ENCODE peak calls at places on chromosomes 3 and 15, in nine cellular contexts. L is retinal pigment epithelial cell; E is WTC11; P is activated naive CD8-positive, alpha-beta T cell treated with anti-CD3 and anti-CD28 coated beads, Interleukin-2, amount 50 U/mL, for 24 hours; K is activated naive CD4-positive, alpha-beta T cell treated with anti-CD3 and anti-CD28 coated beads, Interleukin-2, amount 50 U/mL, for 72 hours; X is Right ventricle myocardium superior; W is activated CD8-positive, alpha-beta memory T cell treated with anti-CD3 and anti-CD28 coated beads for 48 hours; A is HCEC 1CT; Y is kidney epithelial cell. J is an unnamed sample.
A peak's percentile ranks its signal among the peaks of the same experiment; 100 is the strongest.

GRCh38 chr15:70974004-70974832 is 81.6 kb downstream of the LRRC49 start:
- DNase-seq in L (peak; percentile 16), E (no peak), P (no peak), K (no peak), X (no peak), W (no peak), A (peak; percentile 72), Y (no peak), J (no peak)

GRCh38 chr3:78668302-78668701 is 1099.5 kb downstream of the ROBO1 start:
- DNase-seq in L (no peak), E (no peak), P (no peak), K (no peak), X (no peak), W (no peak), A (no peak), Y (no peak), J (no peak)

GRCh38 chr15:57923750-57924149 is 141.8 kb downstream of the ALDH1A2 start:
- DNase-seq in L (no peak), E (no peak), P (no peak), K (no peak), X (no peak), W (no peak), A (no peak), Y (no peak), J (no peak)

GRCh38 chr3:126777366-126777765 is 73.3 kb downstream of the CHCHD6 start:
- DNase-seq in L (no peak), E (no peak), P (no peak), K (no peak), X (no peak), W (no peak), A (no peak), Y (no peak), J (no peak)

GRCh38 chr15:66233487-66234415 is 19.8 kb downstream of the MEGF11 start:
- DNase-seq in L (no peak), E (peak; percentile 78), P (no peak), K (no peak), X (no peak), W (no peak), A (peak; percentile 34), Y (no peak), J (peak; percentile 43)

GRCh38 chr15:59918994-59919951 is 84.8 kb upstream of the FOXB1 start:
- DNase-seq in L (peak; percentile 16), E (no peak), P (peak; percentile 40), K (peak; percentile 72), X (no peak), W (peak; percentile 26), A (peak; percentile 69), Y (peak; percentile 73), J (no peak)

GRCh38 chr15:79981861-79982455 is 11.0 kb upstream of the BCL2A1 start:
- DNase-seq in L (no peak), E (no peak), P (no peak), K (no peak), X (no peak), W (no peak), A (no peak), Y (no peak), J (no peak)

GRCh38 chr3:10432156-10432845 is 73.1 kb downstream of the ATP2B2 start:
- DNase-seq in L (no peak), E (no peak), P (no peak), K (no peak), X (no peak), W (no peak), A (no peak), Y (no peak), J (no peak)

GRCh38 chr3:182969277-182969676 is 11.1 kb downstream of the DCUN1D1 start:
- DNase-seq in L (no peak), E (no peak), P (no peak), K (no peak), X (no peak), W (no peak), A (peak; percentile 54), Y (peak; percentile 26), J (no peak)

GRCh38 chr3:108468577-108468976 is 41.8 kb downstream of the MYH15 start:
- DNase-seq in L (no peak), E (no peak), P (no peak), K (no peak), X (no peak), W (no peak), A (no peak), Y (no peak), J (no peak)

GRCh38 chr3:125054436-125055164 is 1.2 kb downstream of the HEG1 start:
- DNase-seq in L (no peak), E (no peak), P (no peak), K (no peak), X (no peak), W (no peak), A (peak; percentile 78), Y (no peak), J (no peak)

GRCh38 chr15:28942521-28943035 is 56.8 kb downstream of the APBA2 start:
- DNase-seq in L (no peak), E (no peak), P (no peak), K (peak; percentile 44), X (no peak), W (no peak), A (no peak), Y (no peak), J (no peak)

GRCh38 chr3:112873632-112874031 is 27.0 kb upstream of the CD200R1L start:
- DNase-seq in L (no peak), E (no peak), P (no peak), K (no peak), X (no peak), W (no peak), A (no peak), Y (no peak), J (no peak)

GRCh38 chr3:110419571-110419970 is 652.0 kb upstream of the NECTIN3 start:
- DNase-seq in L (no peak), E (no peak), P (no peak), K (no peak), X (no peak), W (no peak), A (peak; percentile 24), Y (no peak), J (no peak)

GRCh38 chr3:12470111-12470510 is 14.2 kb upstream of the TSEN2 start:
- DNase-seq in L (no peak), E (no peak), P (no peak), K (no peak), X (no peak), W (no peak), A (peak; percentile 31), Y (no peak), J (no peak)

GRCh38 chr3:70471464-70472342 is 159.3 kb upstream of the MDFIC2 start:
- DNase-seq in L (peak; percentile 24), E (no peak), P (no peak), K (no peak), X (no peak), W (no peak), A (no peak), Y (no peak), J (no peak)

GRCh38 chr15:44726568-44727461 is 9.5 kb upstream of the TRIM69 start:
- DNase-seq in L (peak; percentile 82), E (no peak), P (peak; percentile 71), K (peak; percentile 81), X (no peak), W (no peak), A (peak; percentile 95), Y (peak; percentile 77), J (no peak)

GRCh38 chr15:45635191-45635638 is 386 bp downstream of the SQOR start:
- DNase-seq in L (no peak), E (peak; percentile 64), P (peak; percentile 79), K (no peak), X (peak; percentile 82), W (peak; percentile 45), A (peak; percentile 35), Y (no peak), J (no peak)

GRCh38 chr3:176167272-176167671 is 1030.0 kb downstream of the TBL1XR1 start:
- DNase-seq in L (no peak), E (no peak), P (no peak), K (no peak), X (no peak), W (no peak), A (no peak), Y (peak; percentile 21), J (no peak)

GRCh38 chr15:77023576-77024272 is 28.8 kb downstream of the PSTPIP1 start:
- DNase-seq in L (no peak), E (no peak), P (no peak), K (peak; percentile 52), X (peak; percentile 36), W (no peak), A (no peak), Y (no peak), J (no peak)

GRCh38 chr3:120298996-120299395 is 14.0 kb upstream of the GPR156 start:
- DNase-seq in L (no peak), E (no peak), P (no peak), K (no peak), X (no peak), W (no peak), A (no peak), Y (no peak), J (no peak)

GRCh38 chr3:71796268-71796667 is 11.3 kb upstream of the PROK2 start:
- DNase-seq in L (no peak), E (no peak), P (no peak), K (no peak), X (no peak), W (no peak), A (no peak), Y (no peak), J (no peak)

GRCh38 chr3:54826255-54826691 is 101.6 kb downstream of the LRTM1 start:
- DNase-seq in L (no peak), E (no peak), P (no peak), K (no peak), X (no peak), W (no peak), A (no peak), Y (no peak), J (no peak)

GRCh38 chr15:90126457-90127435 is 24.5 kb upstream of the IDH2 start:
- DNase-seq in L (no peak), E (peak; percentile 83), P (no peak), K (no peak), X (peak; percentile 83), W (no peak), A (no peak), Y (no peak), J (peak; percentile 86)

GRCh38 chr3:66405701-66406091 is 95.1 kb downstream of the LRIG1 start:
- DNase-seq in L (peak; percentile 44), E (no peak), P (no peak), K (no peak), X (no peak), W (no peak), A (peak; percentile 81), Y (no peak), J (no peak)

GRCh38 chr3:133119146-133119545 is 81.0 kb downstream of the TMEM108 start:
- DNase-seq in L (no peak), E (no peak), P (no peak), K (no peak), X (no peak), W (no peak), A (no peak), Y (no peak), J (no peak)

GRCh38 chr3:128488995-128489859 is 3.8 kb downstream of the GATA2 start:
- DNase-seq in L (no peak), E (peak; percentile 56), P (peak; percentile 40), K (no peak), X (peak; percentile 71), W (no peak), A (no peak), Y (no peak), J (no peak)

GRCh38 chr3:159884661-159885402 is 103.8 kb upstream of the IL12A start:
- DNase-seq in L (no peak), E (no peak), P (no peak), K (no peak), X (no peak), W (no peak), A (peak; percentile 49), Y (no peak), J (no peak)

GRCh38 chr3:133377396-133377795 is 22.5 kb upstream of the BFSP2 start:
- DNase-seq in L (no peak), E (no peak), P (no peak), K (no peak), X (no peak), W (no peak), A (peak; percentile 32), Y (no peak), J (peak; percentile 33)

GRCh38 chr3:150168694-150169093 is 198.0 kb upstream of the PFN2 start:
- DNase-seq in L (no peak), E (no peak), P (no peak), K (no peak), X (peak; percentile 38), W (no peak), A (no peak), Y (no peak), J (no peak)

GRCh38 chr3:155631323-155632019 is 113.4 kb downstream of the PLCH1 start:
- DNase-seq in L (no peak), E (no peak), P (no peak), K (no peak), X (no peak), W (no peak), A (peak; percentile 80), Y (no peak), J (no peak)